ENCODE peak calls at places on chromosomes 2 and 18, in seven cellular contexts. One of them, this sample, is unnamed.

GRCh38 chr18:29644276-29644675 is 1398.3 kb downstream of the DSC3 start:
- DNase-seq in cardiac muscle cell: no peak
- DNase-seq in right atrium auricular region: no peak
- DNase-seq in transverse colon: no peak
- DNase-seq in gastrocnemius medialis: no peak
- DNase-seq in CD8-positive, alpha-beta T cell: no peak
- DNase-seq in PC-3: peak; percentile 90
- DNase-seq in this sample: no peak

GRCh38 chr18:8224576-8224975 is 384.7 kb upstream of the RAB12 start:
- DNase-seq in cardiac muscle cell: no peak
- DNase-seq in right atrium auricular region: no peak
- DNase-seq in transverse colon: no peak
- DNase-seq in gastrocnemius medialis: no peak
- DNase-seq in CD8-positive, alpha-beta T cell: no peak
- DNase-seq in PC-3: peak; percentile 25
- DNase-seq in this sample: no peak

GRCh38 chr2:2862386-2862785 is 515.2 kb downstream of the EIPR1 start:
- DNase-seq in cardiac muscle cell: no peak
- DNase-seq in right atrium auricular region: no peak
- DNase-seq in transverse colon: no peak
- DNase-seq in gastrocnemius medialis: no peak
- DNase-seq in CD8-positive, alpha-beta T cell: no peak
- DNase-seq in PC-3: no peak
- DNase-seq in this sample: no peak

GRCh38 chr2:232979871-232980461 is 33.1 kb downstream of the NGEF start:
- DNase-seq in cardiac muscle cell: no peak
- DNase-seq in right atrium auricular region: no peak
- DNase-seq in transverse colon: peak; percentile 67
- DNase-seq in gastrocnemius medialis: no peak
- DNase-seq in CD8-positive, alpha-beta T cell: no peak
- DNase-seq in PC-3: peak; percentile 95
- DNase-seq in this sample: no peak

GRCh38 chr2:239299218-239299939 is 101.4 kb downstream of the HDAC4 start:
- DNase-seq in cardiac muscle cell: no peak
- DNase-seq in right atrium auricular region: no peak
- DNase-seq in transverse colon: peak; percentile 34
- DNase-seq in gastrocnemius medialis: peak; percentile 26
- DNase-seq in CD8-positive, alpha-beta T cell: no peak
- DNase-seq in PC-3: no peak
- DNase-seq in this sample: peak; percentile 18

GRCh38 chr2:173866858-173867620 is 98.1 kb downstream of the SP3 start:
- DNase-seq in cardiac muscle cell: no peak
- DNase-seq in right atrium auricular region: no peak
- DNase-seq in transverse colon: no peak
- DNase-seq in gastrocnemius medialis: no peak
- DNase-seq in CD8-positive, alpha-beta T cell: no peak
- DNase-seq in PC-3: no peak
- DNase-seq in this sample: no peak

GRCh38 chr2:126372406-126372805 is 283.6 kb upstream of the GYPC start:
- DNase-seq in cardiac muscle cell: no peak
- DNase-seq in right atrium auricular region: no peak
- DNase-seq in transverse colon: no peak
- DNase-seq in gastrocnemius medialis: no peak
- DNase-seq in CD8-positive, alpha-beta T cell: no peak
- DNase-seq in PC-3: no peak
- DNase-seq in this sample: no peak

GRCh38 chr2:231187736-231188505 is 10.5 kb upstream of the ARMC9 start:
- DNase-seq in cardiac muscle cell: no peak
- DNase-seq in right atrium auricular region: peak; percentile 94
- DNase-seq in transverse colon: no peak
- DNase-seq in gastrocnemius medialis: peak; percentile 38
- DNase-seq in CD8-positive, alpha-beta T cell: no peak
- DNase-seq in PC-3: no peak
- DNase-seq in this sample: no peak

GRCh38 chr2:6793371-6793770 is 72.3 kb downstream of the CMPK2 start:
- DNase-seq in cardiac muscle cell: no peak
- DNase-seq in right atrium auricular region: no peak
- DNase-seq in transverse colon: no peak
- DNase-seq in gastrocnemius medialis: no peak
- DNase-seq in CD8-positive, alpha-beta T cell: no peak
- DNase-seq in PC-3: no peak
- DNase-seq in this sample: no peak

GRCh38 chr2:8615252-8616083 is 66.4 kb upstream of the ID2 start:
- DNase-seq in cardiac muscle cell: no peak
- DNase-seq in right atrium auricular region: no peak
- DNase-seq in transverse colon: no peak
- DNase-seq in gastrocnemius medialis: no peak
- DNase-seq in CD8-positive, alpha-beta T cell: no peak
- DNase-seq in PC-3: no peak
- DNase-seq in this sample: no peak

GRCh38 chr2:71789556-71790219 is 336.3 kb downstream of the DYSF start:
- DNase-seq in cardiac muscle cell: no peak
- DNase-seq in right atrium auricular region: no peak
- DNase-seq in transverse colon: no peak
- DNase-seq in gastrocnemius medialis: no peak
- DNase-seq in CD8-positive, alpha-beta T cell: no peak
- DNase-seq in PC-3: peak; percentile 75
- DNase-seq in this sample: no peak

GRCh38 chr2:205714058-205714776 is 31.9 kb downstream of the NRP2 start:
- DNase-seq in cardiac muscle cell: no peak
- DNase-seq in right atrium auricular region: no peak
- DNase-seq in transverse colon: no peak
- DNase-seq in gastrocnemius medialis: no peak
- DNase-seq in CD8-positive, alpha-beta T cell: no peak
- DNase-seq in PC-3: no peak
- DNase-seq in this sample: no peak

GRCh38 chr2:102235042-102235473 is 48.2 kb downstream of the IL1RL2 start:
- DNase-seq in cardiac muscle cell: no peak
- DNase-seq in right atrium auricular region: no peak
- DNase-seq in transverse colon: no peak
- DNase-seq in gastrocnemius medialis: no peak
- DNase-seq in CD8-positive, alpha-beta T cell: no peak
- DNase-seq in PC-3: no peak
- DNase-seq in this sample: no peak

GRCh38 chr2:67684991-67685390 is 287.9 kb downstream of the ETAA1 start:
- DNase-seq in cardiac muscle cell: no peak
- DNase-seq in right atrium auricular region: no peak
- DNase-seq in transverse colon: no peak
- DNase-seq in gastrocnemius medialis: no peak
- DNase-seq in CD8-positive, alpha-beta T cell: no peak
- DNase-seq in PC-3: peak; percentile 32
- DNase-seq in this sample: no peak

GRCh38 chr18:28584726-28585125 is 407.8 kb upstream of the CDH2 start:
- DNase-seq in cardiac muscle cell: peak; percentile 65
- DNase-seq in right atrium auricular region: no peak
- DNase-seq in transverse colon: no peak
- DNase-seq in gastrocnemius medialis: no peak
- DNase-seq in CD8-positive, alpha-beta T cell: no peak
- DNase-seq in PC-3: peak; percentile 82
- DNase-seq in this sample: no peak

GRCh38 chr2:215716971-215717370 is 281.1 kb upstream of the FN1 start:
- DNase-seq in cardiac muscle cell: no peak
- DNase-seq in right atrium auricular region: no peak
- DNase-seq in transverse colon: no peak
- DNase-seq in gastrocnemius medialis: no peak
- DNase-seq in CD8-positive, alpha-beta T cell: no peak
- DNase-seq in PC-3: no peak
- DNase-seq in this sample: no peak

GRCh38 chr18:3525870-3526420 is 76.0 kb downstream of the TGIF1 start:
- DNase-seq in cardiac muscle cell: no peak
- DNase-seq in right atrium auricular region: no peak
- DNase-seq in transverse colon: peak; percentile 18
- DNase-seq in gastrocnemius medialis: no peak
- DNase-seq in CD8-positive, alpha-beta T cell: peak; percentile 9
- DNase-seq in PC-3: no peak
- DNase-seq in this sample: no peak

GRCh38 chr2:98731709-98732349 is 897 bp upstream of the MGAT4A start:
- DNase-seq in cardiac muscle cell: peak; percentile 4
- DNase-seq in right atrium auricular region: no peak
- DNase-seq in transverse colon: peak; percentile 59
- DNase-seq in gastrocnemius medialis: no peak
- DNase-seq in CD8-positive, alpha-beta T cell: no peak
- DNase-seq in PC-3: no peak
- DNase-seq in this sample: no peak

GRCh38 chr2:41962912-41963652 is 84.7 kb upstream of the PKDCC start:
- DNase-seq in cardiac muscle cell: no peak
- DNase-seq in right atrium auricular region: no peak
- DNase-seq in transverse colon: no peak
- DNase-seq in gastrocnemius medialis: no peak
- DNase-seq in CD8-positive, alpha-beta T cell: no peak
- DNase-seq in PC-3: no peak
- DNase-seq in this sample: no peak

GRCh38 chr2:103815732-103816131 is 1038.2 kb upstream of the POU3F3 start:
- DNase-seq in cardiac muscle cell: no peak
- DNase-seq in right atrium auricular region: no peak
- DNase-seq in transverse colon: no peak
- DNase-seq in gastrocnemius medialis: no peak
- DNase-seq in CD8-positive, alpha-beta T cell: no peak
- DNase-seq in PC-3: no peak
- DNase-seq in this sample: no peak

GRCh38 chr2:103817746-103818145 is 1036.2 kb upstream of the POU3F3 start:
- DNase-seq in cardiac muscle cell: no peak
- DNase-seq in right atrium auricular region: no peak
- DNase-seq in transverse colon: no peak
- DNase-seq in gastrocnemius medialis: no peak
- DNase-seq in CD8-positive, alpha-beta T cell: no peak
- DNase-seq in PC-3: no peak
- DNase-seq in this sample: no peak

GRCh38 chr2:103818176-103818575 is 1035.7 kb upstream of the POU3F3 start:
- DNase-seq in cardiac muscle cell: no peak
- DNase-seq in right atrium auricular region: no peak
- DNase-seq in transverse colon: no peak
- DNase-seq in gastrocnemius medialis: no peak
- DNase-seq in CD8-positive, alpha-beta T cell: no peak
- DNase-seq in PC-3: no peak
- DNase-seq in this sample: no peak

GRCh38 chr2:103823847-103824246 is 1030.1 kb upstream of the POU3F3 start:
- DNase-seq in cardiac muscle cell: no peak
- DNase-seq in right atrium auricular region: no peak
- DNase-seq in transverse colon: no peak
- DNase-seq in gastrocnemius medialis: no peak
- DNase-seq in CD8-positive, alpha-beta T cell: no peak
- DNase-seq in PC-3: peak; percentile 64
- DNase-seq in this sample: no peak

DNA sequence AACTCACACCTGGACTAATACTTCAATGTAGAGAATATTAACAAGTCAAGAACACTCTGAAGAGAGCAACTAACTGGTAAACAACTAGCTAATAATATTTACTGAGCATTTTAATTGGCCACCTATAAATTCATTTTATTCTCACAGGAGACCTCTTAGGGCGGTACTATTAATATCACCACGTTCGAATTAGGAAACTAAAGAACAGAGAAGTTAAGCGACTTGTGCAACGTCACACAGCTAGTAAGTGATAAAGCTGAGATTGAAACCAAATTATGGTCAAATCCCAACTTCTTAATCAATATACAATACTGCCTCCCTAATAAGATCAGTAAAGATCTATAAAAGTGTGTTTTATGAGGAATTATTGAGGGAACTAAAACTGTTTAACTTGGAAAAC is 1034.3 kb upstream of the POU3F3 start:
- DNase-seq in cardiac muscle cell: no peak
- DNase-seq in right atrium auricular region: no peak
- DNase-seq in transverse colon: no peak
- DNase-seq in gastrocnemius medialis: no peak
- DNase-seq in CD8-positive, alpha-beta T cell: no peak
- DNase-seq in PC-3: no peak
- DNase-seq in this sample: no peak
- TF ChIP-seq CTCF in cardiac muscle cell: no peak
- TF ChIP-seq CTCF in right atrium auricular region: no peak
- TF ChIP-seq CTCF in transverse colon: no peak
- TF ChIP-seq CTCF in gastrocnemius medialis: no peak
- TF ChIP-seq CTCF in CD8-positive, alpha-beta T cell: no peak
- TF ChIP-seq CTCF in PC-3: no peak
- TF ChIP-seq CTCF in this sample: no peak

DNA sequence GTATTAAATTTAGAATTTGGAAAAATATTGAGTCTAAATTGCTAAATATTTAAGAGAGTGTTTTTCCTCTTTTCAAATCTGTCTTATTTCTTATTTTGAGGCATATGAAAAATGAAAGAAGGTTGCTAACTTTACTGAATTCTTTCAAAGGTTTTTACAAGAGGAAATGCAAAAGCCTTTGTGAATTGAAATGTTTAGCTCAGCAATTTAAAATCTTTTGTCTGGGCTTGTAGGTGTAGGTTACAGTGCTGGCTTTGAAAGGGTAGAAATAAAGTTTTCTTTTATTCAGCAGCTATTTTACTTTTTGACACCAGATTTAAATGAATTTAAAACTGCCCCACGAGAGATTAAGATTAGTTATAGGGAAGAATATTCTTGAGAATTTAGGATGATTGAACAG is 192.0 kb downstream of the CDH7 start:
- DNase-seq in cardiac muscle cell: no peak
- DNase-seq in right atrium auricular region: no peak
- DNase-seq in transverse colon: no peak
- DNase-seq in gastrocnemius medialis: no peak
- DNase-seq in CD8-positive, alpha-beta T cell: no peak
- DNase-seq in PC-3: no peak
- DNase-seq in this sample: no peak
- H3K27ac ChIP-seq in cardiac muscle cell: no peak overlapping the region
- H3K27ac ChIP-seq in right atrium auricular region: no peak overlapping the region
- H3K27ac ChIP-seq in transverse colon: no peak overlapping the region
- H3K27ac ChIP-seq in gastrocnemius medialis: no peak overlapping the region
- H3K27ac ChIP-seq in CD8-positive, alpha-beta T cell: no peak overlapping the region
- H3K27ac ChIP-seq in PC-3: no peak overlapping the region
- H3K27ac ChIP-seq in this sample: no peak overlapping the region

GRCh38 chr2:17470855-17471641 is 47.2 kb downstream of the RAD51AP2 start:
- DNase-seq in cardiac muscle cell: peak; percentile 20
- DNase-seq in right atrium auricular region: no peak
- DNase-seq in transverse colon: no peak
- DNase-seq in gastrocnemius medialis: no peak
- DNase-seq in CD8-positive, alpha-beta T cell: no peak
- DNase-seq in PC-3: peak; percentile 43
- DNase-seq in this sample: no peak
- TF ChIP-seq CTCF in cardiac muscle cell: peak; percentile 41
- TF ChIP-seq CTCF in right atrium auricular region: no peak
- TF ChIP-seq CTCF in transverse colon: peak; percentile 41
- TF ChIP-seq CTCF in gastrocnemius medialis: peak; percentile 17
- TF ChIP-seq CTCF in CD8-positive, alpha-beta T cell: no peak
- TF ChIP-seq CTCF in PC-3: peak; percentile 78
- TF ChIP-seq CTCF in this sample: no peak

GRCh38 chr2:100818003-100818605 is 1.8 kb upstream of the NPAS2 start:
- DNase-seq in cardiac muscle cell: no peak
- DNase-seq in right atrium auricular region: no peak
- DNase-seq in transverse colon: no peak
- DNase-seq in gastrocnemius medialis: peak; percentile 17
- DNase-seq in CD8-positive, alpha-beta T cell: no peak
- DNase-seq in PC-3: peak; percentile 72
- DNase-seq in this sample: peak; percentile 39

GRCh38 chr2:100817388-100817985 is 2.5 kb upstream of the NPAS2 start:
- DNase-seq in cardiac muscle cell: no peak
- DNase-seq in right atrium auricular region: no peak
- DNase-seq in transverse colon: no peak
- DNase-seq in gastrocnemius medialis: no peak
- DNase-seq in CD8-positive, alpha-beta T cell: no peak
- DNase-seq in PC-3: peak; percentile 51
- DNase-seq in this sample: no peak

GRCh38 chr2:100820346-100821254 is 661 bp downstream of the NPAS2 start:
- DNase-seq in cardiac muscle cell: no peak
- DNase-seq in right atrium auricular region: no peak
- DNase-seq in transverse colon: peak; percentile 19
- DNase-seq in gastrocnemius medialis: no peak
- DNase-seq in CD8-positive, alpha-beta T cell: no peak
- DNase-seq in PC-3: no peak
- DNase-seq in this sample: no peak

GRCh38 chr2:100819365-100820345 is at the start of gene NPAS2:
- DNase-seq in cardiac muscle cell: peak; percentile 69
- DNase-seq in right atrium auricular region: no peak
- DNase-seq in transverse colon: peak; percentile 59
- DNase-seq in gastrocnemius medialis: peak; percentile 34
- DNase-seq in CD8-positive, alpha-beta T cell: no peak
- DNase-seq in PC-3: peak; percentile 63
- DNase-seq in this sample: peak; percentile 87

GRCh38 chr2:100818606-100819364 is 1.2 kb upstream of the NPAS2 start:
- DNase-seq in cardiac muscle cell: peak; percentile 59
- DNase-seq in right atrium auricular region: peak; percentile 73
- DNase-seq in transverse colon: peak; percentile 71
- DNase-seq in gastrocnemius medialis: peak; percentile 88
- DNase-seq in CD8-positive, alpha-beta T cell: no peak
- DNase-seq in PC-3: peak; percentile 79
- DNase-seq in this sample: peak; percentile 72
- H3K27ac ChIP-seq in cardiac muscle cell: no peak overlapping the region
- H3K27ac ChIP-seq in right atrium auricular region: peak overlapping the region; percentile 88
- H3K27ac ChIP-seq in transverse colon: peak overlapping the region; percentile 94
- H3K27ac ChIP-seq in gastrocnemius medialis: peak overlapping the region; percentile 88
- H3K27ac ChIP-seq in CD8-positive, alpha-beta T cell: no peak overlapping the region
- H3K27ac ChIP-seq in PC-3: peak overlapping the region; percentile 93
- H3K27ac ChIP-seq in this sample: peak overlapping the region; percentile 83